ENCODE peak calls at places on chromosomes 1 and 21, in five cellular contexts. K, F, O, N and M are unnamed samples.

GRCh38 chr21:17051054-17051453 is 461.8 kb upstream of the CXADR start:
- DNase-seq in K (no peak), F (no peak), O (no peak), N (no peak), M (no peak)

GRCh38 chr1:161115132-161115711 is 2.6 kb downstream of the PFDN2 start:
- DNase-seq in K (no peak), F (peak), O (no peak), N (peak), M (no peak)

GRCh38 chr1:33350611-33351280 is 29.8 kb upstream of the A3GALT2 start:
- DNase-seq in K (no peak), F (no peak), O (no peak), N (peak), M (no peak)

GRCh38 chr1:108962681-108963051 is 618 bp downstream of the CLCC1 start:
- DNase-seq in K (no peak), F (no peak), O (no peak), N (no peak), M (peak)

GRCh38 chr1:42639116-42639515 is 19.1 kb upstream of the PPIH start:
- DNase-seq in K (no peak), F (no peak), O (no peak), N (peak), M (no peak)

GRCh38 chr21:25506887-25507286 is 100.4 kb downstream of the MRPL39 start:
- DNase-seq in K (no peak), F (no peak), O (no peak), N (peak), M (no peak)

GRCh38 chr21:31397515-31397926 is 53.5 kb upstream of the TIAM1 start:
- DNase-seq in K (no peak), F (no peak), O (no peak), N (no peak), M (no peak)

GRCh38 chr21:29741761-29742160 is 198.0 kb downstream of the GRIK1 start:
- DNase-seq in K (no peak), F (no peak), O (no peak), N (no peak), M (no peak)

GRCh38 chr1:228207381-228207810 is 448 bp upstream of the OBSCN start:
- DNase-seq in K (peak), F (no peak), O (no peak), N (no peak), M (no peak)

GRCh38 chr1:5129746-5130355 is 475.4 kb downstream of the AJAP1 start:
- DNase-seq in K (no peak), F (no peak), O (no peak), N (no peak), M (no peak)

GRCh38 chr1:5120559-5120958 is 466.1 kb downstream of the AJAP1 start:
- DNase-seq in K (no peak), F (no peak), O (no peak), N (no peak), M (no peak)

GRCh38 chr1:5119496-5120234 is 465.3 kb downstream of the AJAP1 start:
- DNase-seq in K (no peak), F (no peak), O (no peak), N (no peak), M (peak)

GRCh38 chr1:5125208-5125607 is 470.8 kb downstream of the AJAP1 start:
- DNase-seq in K (no peak), F (no peak), O (no peak), N (no peak), M (no peak)
- TF ChIP-seq CTCF in K (no peak), F (no peak), O (no peak), N (no peak), M (no peak)

GRCh38 chr1:114181356-114181755 is 27.7 kb upstream of the SYT6 start:
- DNase-seq in K (no peak), F (no peak), O (no peak), N (no peak), M (no peak)

GRCh38 chr1:114178940-114179339 is 25.3 kb upstream of the SYT6 start:
- DNase-seq in K (no peak), F (no peak), O (no peak), N (no peak), M (no peak)

GRCh38 chr1:114177282-114177681 is 23.6 kb upstream of the SYT6 start:
- DNase-seq in K (no peak), F (no peak), O (no peak), N (no peak), M (no peak)

GRCh38 chr1:114176366-114176765 is 22.7 kb upstream of the SYT6 start:
- DNase-seq in K (no peak), F (no peak), O (no peak), N (no peak), M (no peak)

GRCh38 chr1:114180742-114181141 is 27.1 kb upstream of the SYT6 start:
- DNase-seq in K (no peak), F (no peak), O (no peak), N (no peak), M (no peak)
- TF ChIP-seq CTCF in K (no peak), F (no peak), O (no peak), N (no peak), M (no peak)

DNA sequence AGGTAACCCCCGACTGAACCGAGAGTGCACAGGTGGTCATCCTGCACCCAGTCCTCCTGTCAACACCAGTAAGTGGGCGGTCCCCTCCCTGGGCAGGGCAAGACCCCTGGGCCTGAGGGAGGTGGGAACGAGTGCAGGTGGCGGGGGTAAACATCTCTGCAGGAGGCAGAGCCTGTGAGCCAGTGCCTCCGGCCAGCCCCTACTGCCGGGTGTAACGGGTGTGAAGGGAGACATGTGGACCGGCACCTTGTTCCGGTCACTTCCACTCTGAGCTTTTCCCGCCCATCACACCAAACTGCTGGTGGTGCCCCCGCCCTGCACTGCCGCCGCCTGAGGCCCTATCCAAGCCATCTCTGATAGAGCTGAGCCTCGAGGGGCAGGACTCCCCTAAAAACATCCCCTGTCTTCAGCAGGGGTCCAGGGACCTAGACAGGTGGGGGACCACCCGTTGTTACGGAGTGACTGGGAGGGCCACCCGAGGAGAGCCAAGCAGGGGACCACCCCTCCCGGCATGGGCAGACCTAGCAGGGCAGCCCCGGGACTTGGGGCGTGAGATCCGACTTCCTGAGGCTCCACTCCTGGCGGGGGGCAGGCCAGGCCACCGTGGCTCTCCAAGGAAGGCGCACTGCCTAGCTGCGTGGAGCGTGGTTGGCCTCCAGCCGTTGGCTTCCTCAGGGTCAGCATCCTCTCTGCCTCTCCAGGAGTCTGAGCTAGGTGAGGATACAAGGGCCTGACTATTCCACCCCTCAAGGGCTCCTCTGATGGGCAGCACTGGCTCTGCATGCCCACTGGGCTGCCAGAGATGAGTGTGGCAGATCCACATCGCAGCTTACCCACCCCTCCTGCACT is 43.8 kb upstream of the LBR start:
- DNase-seq in K (no peak), F (no peak), O (no peak), N (no peak), M (no peak)
- TF ChIP-seq CTCF in K (no peak), F (no peak), O (no peak), N (no peak), M (no peak)

GRCh38 chr21:33914188-33914587 is 1.4 kb downstream of the ATP5PO start:
- DNase-seq in K (no peak), F (no peak), O (no peak), N (no peak), M (no peak)

GRCh38 chr21:33908760-33909159 is 6.8 kb downstream of the ATP5PO start:
- DNase-seq in K (no peak), F (no peak), O (no peak), N (no peak), M (no peak)

GRCh38 chr21:33915368-33916199 is at the start of gene ATP5PO:
- DNase-seq in K (peak), F (peak), O (peak), N (peak), M (peak)

GRCh38 chr21:33904041-33904440 is 11.6 kb downstream of the ATP5PO start:
- DNase-seq in K (no peak), F (no peak), O (no peak), N (no peak), M (no peak)

DNA sequence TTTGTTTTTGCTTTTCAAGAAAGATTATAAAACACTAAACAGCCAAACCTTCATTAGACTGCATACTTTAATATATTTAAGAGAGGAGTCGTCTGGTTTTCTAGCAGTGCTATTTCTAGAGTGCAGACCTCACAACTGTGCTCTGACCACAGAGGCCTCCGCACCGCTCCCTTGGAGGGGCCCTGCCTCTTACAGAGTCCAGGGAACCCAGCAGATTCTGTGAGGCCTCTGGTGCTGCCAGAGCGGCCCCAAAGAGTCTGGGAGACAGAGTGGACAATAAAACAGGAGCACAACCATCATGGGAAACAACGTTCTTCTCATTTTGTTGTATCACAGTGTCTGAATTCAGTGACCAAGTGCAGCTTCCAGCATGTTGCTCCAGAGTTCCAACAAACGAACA is 5.8 kb downstream of the ATP5PO start:
- DNase-seq in K (no peak), F (no peak), O (no peak), N (no peak), M (no peak)
- TF ChIP-seq CTCF in K (no peak), F (no peak), O (no peak), N (no peak), M (no peak)

GRCh38 chr1:110047463-110047862 is 13.0 kb downstream of the STRIP1 start:
- DNase-seq in K (no peak), F (no peak), O (no peak), N (no peak), M (no peak)
- TF ChIP-seq CTCF in K (no peak), F (peak), O (no peak), N (peak), M (no peak)

DNA sequence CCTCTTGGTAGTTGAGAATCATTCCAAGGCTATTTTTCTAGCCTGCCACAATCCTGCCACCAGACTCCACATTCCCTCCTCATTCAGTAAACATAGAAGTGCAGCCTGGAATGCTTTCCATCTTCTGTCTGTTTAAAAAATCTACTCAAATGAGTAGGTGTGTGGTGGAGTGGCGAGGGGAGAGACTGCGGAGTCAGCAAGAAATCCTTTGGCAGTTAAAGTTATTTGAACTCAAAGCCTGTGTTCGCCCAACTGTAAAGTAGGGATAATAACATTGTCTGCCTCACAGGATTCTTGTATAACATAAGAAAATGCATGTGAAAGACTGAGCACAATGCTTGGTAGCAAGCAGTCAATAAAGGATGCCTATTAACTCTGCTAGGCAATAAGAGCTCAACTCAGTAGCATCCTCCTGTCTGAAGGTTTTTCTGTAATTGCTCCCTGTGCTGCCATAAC is 22.2 kb upstream of the DPT start:
- DNase-seq in K (no peak), F (no peak), O (no peak), N (no peak), M (no peak)
- TF ChIP-seq CTCF in K (no peak), F (no peak), O (no peak), N (no peak), M (no peak)